ENCODE peak calls at places on chromosomes 16 and 17, in five cellular contexts. One of them, this sample, is unnamed.
A peak's percentile ranks its signal among the peaks of the same experiment; 100 is the strongest.

GRCh38 chr17:16255481-16255901 is 38.5 kb downstream of the PIGL start:
- DNase-seq in effector CD4-positive, alpha-beta T cell: no peak
- DNase-seq in activated CD8-positive, alpha-beta memory T cell treated with anti-CD3 and anti-CD28 coated beads, Interleukin-2, amount 50 U/mL, for 48 hours: peak; percentile 25
- DNase-seq in HEK293T: no peak
- DNase-seq in RCC 7860: no peak
- DNase-seq in this sample: no peak

GRCh38 chr16:23182675-23183485 is at the start of gene SCNN1G:
- DNase-seq in HEK293T: peak; percentile 26
- DNase-seq in RCC 7860: no peak
- DNase-seq in activated CD8-positive, alpha-beta memory T cell treated with anti-CD3 and anti-CD28 coated beads, Interleukin-2, amount 50 U/mL, for 48 hours: no peak
- DNase-seq in effector CD4-positive, alpha-beta T cell: no peak
- DNase-seq in this sample: peak; percentile 42

GRCh38 chr16:11149011-11149616 is 106.9 kb downstream of the SOCS1 start:
- DNase-seq in effector CD4-positive, alpha-beta T cell: no peak
- DNase-seq in RCC 7860: peak; percentile 60
- DNase-seq in activated CD8-positive, alpha-beta memory T cell treated with anti-CD3 and anti-CD28 coated beads, Interleukin-2, amount 50 U/mL, for 48 hours: no peak
- DNase-seq in HEK293T: no peak
- DNase-seq in this sample: no peak

GRCh38 chr17:50174444-50174843 is 8.6 kb downstream of the SGCA start:
- DNase-seq in activated CD8-positive, alpha-beta memory T cell treated with anti-CD3 and anti-CD28 coated beads, Interleukin-2, amount 50 U/mL, for 48 hours: no peak
- DNase-seq in RCC 7860: no peak
- DNase-seq in HEK293T: no peak
- DNase-seq in effector CD4-positive, alpha-beta T cell: no peak
- DNase-seq in this sample: no peak

GRCh38 chr17:74177018-74177450 is 26.4 kb upstream of the RPL38 start:
- DNase-seq in effector CD4-positive, alpha-beta T cell: no peak
- DNase-seq in HEK293T: no peak
- DNase-seq in RCC 7860: peak; percentile 69
- DNase-seq in activated CD8-positive, alpha-beta memory T cell treated with anti-CD3 and anti-CD28 coated beads, Interleukin-2, amount 50 U/mL, for 48 hours: no peak
- DNase-seq in this sample: no peak

GRCh38 chr16:4327782-4328579 is 12.1 kb downstream of the GLIS2 start:
- DNase-seq in effector CD4-positive, alpha-beta T cell: peak; percentile 30
- DNase-seq in RCC 7860: no peak
- DNase-seq in activated CD8-positive, alpha-beta memory T cell treated with anti-CD3 and anti-CD28 coated beads, Interleukin-2, amount 50 U/mL, for 48 hours: peak; percentile 80
- DNase-seq in HEK293T: no peak
- DNase-seq in this sample: peak; percentile 82

GRCh38 chr17:68446626-68447041 is 10.7 kb downstream of the WIPI1 start:
- DNase-seq in effector CD4-positive, alpha-beta T cell: no peak
- DNase-seq in activated CD8-positive, alpha-beta memory T cell treated with anti-CD3 and anti-CD28 coated beads, Interleukin-2, amount 50 U/mL, for 48 hours: no peak
- DNase-seq in RCC 7860: no peak
- DNase-seq in HEK293T: no peak
- DNase-seq in this sample: no peak

GRCh38 chr16:27429330-27429871 is 27.4 kb downstream of the IL21R start:
- DNase-seq in activated CD8-positive, alpha-beta memory T cell treated with anti-CD3 and anti-CD28 coated beads, Interleukin-2, amount 50 U/mL, for 48 hours: peak; percentile 47
- DNase-seq in HEK293T: no peak
- DNase-seq in effector CD4-positive, alpha-beta T cell: no peak
- DNase-seq in RCC 7860: no peak
- DNase-seq in this sample: no peak

GRCh38 chr16:53768167-53768566 is 64.2 kb downstream of the FTO start:
- DNase-seq in effector CD4-positive, alpha-beta T cell: no peak
- DNase-seq in activated CD8-positive, alpha-beta memory T cell treated with anti-CD3 and anti-CD28 coated beads, Interleukin-2, amount 50 U/mL, for 48 hours: no peak
- DNase-seq in RCC 7860: no peak
- DNase-seq in HEK293T: no peak
- DNase-seq in this sample: no peak

GRCh38 chr16:82629441-82630027 is 2.8 kb downstream of the CDH13 start:
- DNase-seq in activated CD8-positive, alpha-beta memory T cell treated with anti-CD3 and anti-CD28 coated beads, Interleukin-2, amount 50 U/mL, for 48 hours: no peak
- DNase-seq in HEK293T: no peak
- DNase-seq in RCC 7860: peak; percentile 77
- DNase-seq in effector CD4-positive, alpha-beta T cell: no peak
- DNase-seq in this sample: no peak

GRCh38 chr17:80825471-80826345 is 165.9 kb upstream of the CHMP6 start:
- DNase-seq in activated CD8-positive, alpha-beta memory T cell treated with anti-CD3 and anti-CD28 coated beads, Interleukin-2, amount 50 U/mL, for 48 hours: no peak
- DNase-seq in RCC 7860: no peak
- DNase-seq in HEK293T: no peak
- DNase-seq in effector CD4-positive, alpha-beta T cell: no peak
- DNase-seq in this sample: no peak

GRCh38 chr17:79811036-79811887 is 14.4 kb upstream of the CBX8 start:
- DNase-seq in effector CD4-positive, alpha-beta T cell: no peak
- DNase-seq in RCC 7860: peak; percentile 56
- DNase-seq in activated CD8-positive, alpha-beta memory T cell treated with anti-CD3 and anti-CD28 coated beads, Interleukin-2, amount 50 U/mL, for 48 hours: no peak
- DNase-seq in HEK293T: peak; percentile 61
- DNase-seq in this sample: no peak

GRCh38 chr17:39152134-39152884 is 872 bp upstream of the PLXDC1 start:
- DNase-seq in RCC 7860: peak; percentile 6
- DNase-seq in effector CD4-positive, alpha-beta T cell: peak; percentile 17
- DNase-seq in HEK293T: peak; percentile 25
- DNase-seq in activated CD8-positive, alpha-beta memory T cell treated with anti-CD3 and anti-CD28 coated beads, Interleukin-2, amount 50 U/mL, for 48 hours: no peak
- DNase-seq in this sample: no peak

GRCh38 chr17:279776-280175 is 72.8 kb downstream of the RPH3AL start:
- DNase-seq in effector CD4-positive, alpha-beta T cell: no peak
- DNase-seq in HEK293T: no peak
- DNase-seq in RCC 7860: no peak
- DNase-seq in activated CD8-positive, alpha-beta memory T cell treated with anti-CD3 and anti-CD28 coated beads, Interleukin-2, amount 50 U/mL, for 48 hours: no peak
- DNase-seq in this sample: no peak

GRCh38 chr16:10280262-10281170 is 98.3 kb upstream of the GRIN2A start:
- DNase-seq in activated CD8-positive, alpha-beta memory T cell treated with anti-CD3 and anti-CD28 coated beads, Interleukin-2, amount 50 U/mL, for 48 hours: no peak
- DNase-seq in HEK293T: no peak
- DNase-seq in RCC 7860: no peak
- DNase-seq in effector CD4-positive, alpha-beta T cell: no peak
- DNase-seq in this sample: no peak

GRCh38 chr17:4604111-4604644 is 19.8 kb downstream of the SMTNL2 start:
- DNase-seq in effector CD4-positive, alpha-beta T cell: no peak
- DNase-seq in activated CD8-positive, alpha-beta memory T cell treated with anti-CD3 and anti-CD28 coated beads, Interleukin-2, amount 50 U/mL, for 48 hours: no peak
- DNase-seq in RCC 7860: no peak
- DNase-seq in HEK293T: peak; percentile 73
- DNase-seq in this sample: peak; percentile 5

GRCh38 chr16:53258809-53259208 is 175.5 kb upstream of the RBL2 start:
- DNase-seq in HEK293T: no peak
- DNase-seq in activated CD8-positive, alpha-beta memory T cell treated with anti-CD3 and anti-CD28 coated beads, Interleukin-2, amount 50 U/mL, for 48 hours: no peak
- DNase-seq in effector CD4-positive, alpha-beta T cell: no peak
- DNase-seq in RCC 7860: no peak
- DNase-seq in this sample: no peak

GRCh38 chr16:48511716-48512115 is 98.3 kb downstream of the N4BP1 start:
- DNase-seq in RCC 7860: no peak
- DNase-seq in effector CD4-positive, alpha-beta T cell: no peak
- DNase-seq in HEK293T: no peak
- DNase-seq in activated CD8-positive, alpha-beta memory T cell treated with anti-CD3 and anti-CD28 coated beads, Interleukin-2, amount 50 U/mL, for 48 hours: no peak
- DNase-seq in this sample: no peak